ENCODE peak calls at places on chromosomes 5 and 9, in six cellular contexts. Z is HepG2, N is transverse colon, Q is breast epithelium, D is IMR-90, O is gastrocnemius medialis. E is an unnamed sample.
A peak's percentile ranks its signal among the peaks of the same experiment; 100 is the strongest.

GRCh38 chr9:119003218-119003617 is 366.0 kb downstream of the BRINP1 start:
- DNase-seq in Q (no peak), O (no peak), D (peak; percentile 29), Z (no peak), N (no peak), E (no peak)

GRCh38 chr9:120443976-120444375 is 136.0 kb downstream of the CDK5RAP2 start:
- DNase-seq in D (no peak), Q (no peak), O (no peak), Z (no peak), N (no peak), E (no peak)

GRCh38 chr5:10632110-10632903 is 68.4 kb downstream of the ANKRD33B start:
- DNase-seq in D (peak; percentile 59), Z (no peak), Q (no peak), N (peak; percentile 53), O (no peak), E (no peak)

GRCh38 chr5:172688735-172689572 is 47.9 kb downstream of the NEURL1B start:
- DNase-seq in Z (no peak), O (no peak), D (peak; percentile 11), N (peak; percentile 61), Q (peak; percentile 75), E (no peak)

GRCh38 chr9:130936285-130937117 is 2.5 kb downstream of the FIBCD1 start:
- DNase-seq in Z (peak; percentile 28), D (peak; percentile 75), N (peak; percentile 18), O (no peak), Q (no peak), E (no peak)

GRCh38 chr9:15293727-15294405 is 13.2 kb downstream of the TTC39B start:
- DNase-seq in Z (no peak), N (no peak), O (no peak), Q (no peak), D (no peak), E (no peak)

GRCh38 chr5:50814541-50814940 is 148.1 kb downstream of the PARP8 start:
- DNase-seq in Q (no peak), D (no peak), Z (no peak), N (no peak), O (no peak), E (no peak)

GRCh38 chr5:144832416-144832815 is 661.7 kb downstream of the KCTD16 start:
- DNase-seq in N (no peak), Q (no peak), Z (no peak), D (no peak), O (no peak), E (no peak)

GRCh38 chr9:88682431-88682831 is 147.5 kb downstream of the NXNL2 start:
- DNase-seq in D (no peak), Q (no peak), N (no peak), Z (no peak), O (no peak), E (no peak)

GRCh38 chr5:130164966-130165365 is 260.7 kb downstream of the CHSY3 start:
- DNase-seq in Z (no peak), D (no peak), N (no peak), Q (no peak), O (no peak), E (no peak)

GRCh38 chr9:130409250-130409649 is 35.5 kb upstream of the ASS1 start:
- DNase-seq in D (no peak), O (no peak), Z (no peak), Q (no peak), N (no peak), E (no peak)

GRCh38 chr9:1353291-1353690 is 303.1 kb downstream of the DMRT2 start:
- DNase-seq in O (no peak), Z (no peak), N (no peak), Q (no peak), D (no peak), E (no peak)

GRCh38 chr5:154778534-154778933 is 23.4 kb downstream of the LARP1 start:
- DNase-seq in O (peak; percentile 78), D (no peak), N (no peak), Z (no peak), Q (no peak), E (no peak)

GRCh38 chr5:42767491-42768105 is 11.0 kb downstream of the CCDC152 start:
- DNase-seq in O (no peak), Z (peak; percentile 19), Q (no peak), N (no peak), D (peak; percentile 13), E (no peak)

GRCh38 chr5:141598389-141599360 is 20.1 kb downstream of the DIAPH1 start:
- DNase-seq in Z (no peak), O (no peak), N (no peak), Q (no peak), D (peak; percentile 57), E (no peak)

GRCh38 chr5:132011561-132012384 is at the start of gene ACSL6:
- DNase-seq in O (peak; percentile 5), Q (no peak), N (peak; percentile 37), D (no peak), Z (no peak), E (no peak)

GRCh38 chr9:110444911-110445310 is 107.2 kb upstream of the TXNDC8 start:
- DNase-seq in O (no peak), Z (no peak), Q (no peak), D (peak; percentile 86), N (no peak), E (no peak)

GRCh38 chr9:98774746-98775145 is 21.6 kb downstream of the ANKS6 start:
- DNase-seq in Z (no peak), O (no peak), N (no peak), D (no peak), Q (no peak), E (no peak)

GRCh38 chr5:26872337-26872736 is 166.0 kb downstream of the CDH9 start:
- DNase-seq in N (no peak), O (no peak), Q (no peak), D (no peak), Z (no peak), E (no peak)

GRCh38 chr5:155434267-155434666 is 420.7 kb downstream of the KIF4B start:
- DNase-seq in O (no peak), N (no peak), D (no peak), Z (no peak), Q (no peak), E (no peak)

GRCh38 chr5:115325291-115326019 is 29.0 kb upstream of the CCDC112 start:
- DNase-seq in D (no peak), N (no peak), Z (no peak), Q (no peak), O (no peak), E (no peak)

GRCh38 chr5:74413403-74414060 is 227.0 kb downstream of the ENC1 start:
- DNase-seq in D (no peak), Z (peak; percentile 53), O (no peak), N (no peak), Q (no peak), E (no peak)

GRCh38 chr5:74412064-74412463 is 228.5 kb downstream of the ENC1 start:
- DNase-seq in D (no peak), Z (no peak), O (no peak), N (no peak), Q (no peak), E (no peak)

GRCh38 chr5:74414228-74414627 is 226.3 kb downstream of the ENC1 start:
- DNase-seq in O (no peak), Q (no peak), D (no peak), N (no peak), Z (no peak), E (no peak)

GRCh38 chr5:74418709-74419108 is 221.8 kb downstream of the ENC1 start:
- DNase-seq in N (peak; percentile 50), Z (no peak), Q (no peak), D (no peak), O (no peak), E (no peak)

GRCh38 chr5:74415695-74416102 is 224.8 kb downstream of the ENC1 start:
- DNase-seq in D (no peak), Z (peak; percentile 81), N (peak; percentile 24), O (no peak), Q (no peak), E (no peak)
- TF ChIP-seq POLR2A in D (no peak), Z (no peak), N (no peak), O (no peak), Q (no peak), E (no peak)

GRCh38 chr5:177434437-177434836 is 8.0 kb downstream of the GRK6 start:
- DNase-seq in Z (no peak), N (no peak), O (no peak), Q (no peak), D (no peak), E (no peak)

GRCh38 chr5:177432905-177433657 is 6.6 kb downstream of the GRK6 start:
- DNase-seq in D (no peak), O (no peak), Q (no peak), N (no peak), Z (no peak), E (no peak)

GRCh38 chr5:177434942-177435738 is 8.7 kb downstream of the GRK6 start:
- DNase-seq in D (no peak), O (no peak), N (no peak), Q (no peak), Z (peak; percentile 69), E (no peak)

GRCh38 chr5:177432143-177432904 is 5.8 kb downstream of the GRK6 start:
- DNase-seq in N (no peak), Z (no peak), Q (no peak), D (no peak), O (no peak), E (no peak)

DNA sequence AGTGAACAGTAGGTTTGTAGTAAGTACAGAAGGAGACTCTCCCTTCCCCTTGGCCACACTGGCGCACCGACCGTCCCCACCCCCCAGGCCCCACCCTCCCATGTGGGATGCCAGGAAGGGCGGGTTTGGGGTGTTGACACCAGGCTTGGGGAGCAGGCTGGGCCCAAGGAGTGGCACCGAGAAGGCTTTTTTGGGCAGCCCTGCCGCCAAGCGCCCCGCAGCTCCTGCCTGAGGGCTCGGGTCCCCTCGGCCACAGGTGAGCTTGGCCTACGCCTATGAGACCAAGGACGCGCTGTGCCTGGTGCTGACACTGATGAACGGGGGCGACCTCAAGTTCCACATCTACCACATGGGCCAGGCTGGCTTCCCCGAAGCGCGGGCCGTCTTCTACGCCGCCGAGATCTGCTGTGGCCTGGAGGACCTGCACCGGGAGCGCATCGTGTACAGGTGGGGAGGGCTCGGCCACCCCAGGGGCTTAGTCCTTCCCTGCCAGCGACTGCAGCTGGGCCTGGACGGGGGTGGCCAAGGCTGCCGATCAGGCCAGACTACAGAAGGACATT is 7.3 kb downstream of the GRK6 start:
- DNase-seq in Z (no peak), O (no peak), Q (no peak), D (no peak), N (no peak), E (no peak)
- H3K4me1 ChIP-seq in Z (peaks cover 39% of the 10 kb centered on the region), O (peaks cover 14% of the 10 kb centered on the region), Q (peaks cover 5% of the 10 kb centered on the region), D (no peaks in the 10 kb centered on the region), N (peaks cover 17% of the 10 kb centered on the region), E (peaks cover 34% of the 10 kb centered on the region)

DNA sequence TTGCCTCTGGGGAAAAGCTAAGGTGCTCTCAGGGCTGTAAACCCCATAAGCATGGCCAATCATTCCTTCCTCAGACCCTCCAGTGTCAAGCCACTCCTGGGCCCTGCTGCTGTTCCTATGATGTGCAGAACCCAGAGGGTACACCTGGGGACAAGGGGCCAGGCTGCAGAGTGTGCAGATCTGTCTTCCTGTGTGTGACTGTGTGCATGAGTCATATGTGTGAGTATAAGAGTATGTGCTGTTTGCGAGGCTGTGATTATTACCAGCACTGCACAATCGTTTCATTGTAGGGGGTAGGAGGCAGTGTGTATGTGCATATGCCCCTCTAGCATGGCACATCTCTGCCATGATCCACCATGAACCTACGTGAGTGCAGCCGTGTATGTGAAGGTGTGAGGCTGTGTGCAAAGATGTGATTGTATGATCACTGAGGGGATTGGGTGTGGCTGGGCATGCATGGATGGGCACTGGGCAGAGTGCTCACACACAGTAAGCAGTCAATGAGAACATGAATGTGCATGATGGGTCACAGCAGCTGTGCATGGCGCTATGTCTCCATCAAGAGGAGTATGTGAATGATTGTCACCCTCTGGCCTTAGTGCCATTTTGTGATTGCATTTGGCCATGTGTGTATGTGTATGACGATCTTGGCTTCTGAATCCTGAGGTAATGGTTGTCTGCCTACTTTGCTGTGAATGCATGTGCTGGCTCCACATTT is 2.4 kb upstream of the OR1K1 start:
- DNase-seq in D (peak; percentile 13), N (no peak), Q (no peak), O (no peak), Z (no peak), E (no peak)
- TF ChIP-seq CTCF in D (no peak), N (no peak), Q (no peak), O (no peak), Z (peak; percentile 16), E (no peak)

GRCh38 chr9:93093449-93094293 is 2.3 kb upstream of the CARD19 start:
- DNase-seq in Q (no peak), N (peak; percentile 42), Z (no peak), D (no peak), O (no peak), E (no peak)
- TF ChIP-seq POLR2A in Q (no peak), N (no peak), Z (no peak), D (no peak), O (no peak), E (no peak)